ENCODE peak calls at places on chromosomes 2 and 18, in eight cellular contexts. P is GM23338, F is Daoy, U is HTR-8/SVneo, X is T-helper 2 cell, G is endodermal cell, J is T-helper 22 cell, N is NCI-H2171 treated with DMSO at 0.1 percent for 48 hours. R is an unnamed sample.

GRCh38 chr18:66749475-66750035 is 145.7 kb upstream of the CDH19 start:
- DNase-seq in P (no peak), F (no peak), U (no peak), X (no peak), G (no peak), J (no peak), N (no peak), R (no peak)

GRCh38 chr2:60283633-60284032 is 269.8 kb downstream of the BCL11A start:
- DNase-seq in P (no peak), F (no peak), U (no peak), X (no peak), G (no peak), J (no peak), N (no peak), R (no peak)

GRCh38 chr2:148979919-148980277 is 58.6 kb upstream of the LYPD6B start:
- DNase-seq in P (no peak), F (no peak), U (no peak), X (no peak), G (no peak), J (no peak), N (no peak), R (no peak)

GRCh38 chr2:64645014-64645418 is 8.7 kb downstream of the SERTAD2 start:
- DNase-seq in P (peak), F (peak), U (peak), X (no peak), G (peak), J (no peak), N (peak), R (peak)

GRCh38 chr2:161166538-161167409 is 6.5 kb downstream of the TANK start:
- DNase-seq in P (no peak), F (peak), U (no peak), X (peak), G (no peak), J (peak), N (no peak), R (no peak)

GRCh38 chr2:200324362-200324761 is 17.9 kb downstream of the SPATS2L start:
- DNase-seq in P (peak), F (no peak), U (no peak), X (no peak), G (no peak), J (no peak), N (no peak), R (no peak)

GRCh38 chr2:192005214-192005613 is 158.3 kb upstream of the CAVIN2 start:
- DNase-seq in P (no peak), F (no peak), U (no peak), X (no peak), G (no peak), J (no peak), N (no peak), R (no peak)

GRCh38 chr18:61771861-61772260 is 120.9 kb downstream of the RNF152 start:
- DNase-seq in P (no peak), F (no peak), U (no peak), X (no peak), G (no peak), J (no peak), N (no peak), R (no peak)